ENCODE peak calls at places on chromosomes 3 and 15, in five cellular contexts. H is HEK293T, K is HepG2, O is SK-N-SH, V is K562. J is an unnamed sample.

GRCh38 chr3:50563867-50564266 is 3.7 kb downstream of the C3orf18 start:
- DNase-seq in K (no peak), O (no peak), H (no peak), V (no peak), J (no peak)

GRCh38 chr15:35980719-35981118 is 434.8 kb upstream of the DPH6 start:
- DNase-seq in V (no peak), O (no peak), K (no peak), H (no peak), J (no peak)

GRCh38 chr15:64092075-64092820 is 1.4 kb downstream of the CIAO2A start:
- DNase-seq in H (no peak), V (peak; percentile 30), O (no peak), K (peak; percentile 50), J (no peak)

GRCh38 chr15:48981941-48982340 is 18.2 kb upstream of the SHC4 start:
- DNase-seq in H (no peak), K (no peak), V (no peak), O (no peak), J (no peak)

GRCh38 chr15:99925661-99926461 is 192.6 kb upstream of the LYSMD4 start:
- DNase-seq in O (peak; percentile 58), K (no peak), H (no peak), V (peak; percentile 35), J (no peak)

GRCh38 chr15:43958894-43959330 is 132.1 kb downstream of the WDR76 start:
- DNase-seq in V (no peak), H (no peak), K (no peak), O (no peak), J (no peak)

GRCh38 chr3:177751770-177752169 is 554.5 kb upstream of the TBL1XR1 start:
- DNase-seq in O (no peak), K (no peak), V (no peak), H (no peak), J (no peak)

GRCh38 chr3:99128740-99129505 is 227.4 kb upstream of the DCBLD2 start:
- DNase-seq in H (no peak), O (no peak), K (no peak), V (no peak), J (no peak)

GRCh38 chr3:24520941-24521305 is 26.3 kb upstream of the THRB start:
- DNase-seq in O (no peak), V (no peak), H (no peak), K (peak; percentile 16), J (no peak)

GRCh38 chr15:92118162-92118935 is 264.8 kb downstream of the SLCO3A1 start:
- DNase-seq in H (no peak), O (no peak), V (no peak), K (no peak), J (no peak)

GRCh38 chr15:75063338-75063737 is 39.9 kb downstream of the PPCDC start:
- DNase-seq in K (no peak), H (no peak), V (no peak), O (no peak), J (no peak)

GRCh38 chr3:108590443-108590842 is 921 bp downstream of the DZIP3 start:
- DNase-seq in K (peak; percentile 1), H (peak; percentile 5), O (peak; percentile 2), V (peak; percentile 7), J (no peak)

GRCh38 chr3:155835341-155836071 is 18.7 kb downstream of the SLC33A1 start:
- DNase-seq in H (no peak), V (no peak), O (no peak), K (no peak), J (no peak)

GRCh38 chr3:100635273-100635701 is 25.9 kb downstream of the ADGRG7 start:
- DNase-seq in K (peak; percentile 43), V (no peak), H (no peak), O (no peak), J (no peak)

GRCh38 chr3:15102256-15102655 is 3.3 kb upstream of the RBSN start:
- DNase-seq in O (no peak), V (no peak), K (no peak), H (no peak), J (no peak)

GRCh38 chr3:15098503-15099363 is at the start of gene RBSN:
- DNase-seq in V (peak; percentile 96), H (peak; percentile 92), O (peak; percentile 94), K (peak; percentile 88), J (peak; percentile 75)

GRCh38 chr3:15107075-15107947 is 8.4 kb upstream of the RBSN start:
- DNase-seq in V (no peak), H (no peak), K (peak; percentile 78), O (no peak), J (no peak)

GRCh38 chr3:15099364-15100098 is 583 bp upstream of the RBSN start:
- DNase-seq in K (no peak), H (no peak), V (peak; percentile 20), O (peak; percentile 47), J (no peak)

DNA sequence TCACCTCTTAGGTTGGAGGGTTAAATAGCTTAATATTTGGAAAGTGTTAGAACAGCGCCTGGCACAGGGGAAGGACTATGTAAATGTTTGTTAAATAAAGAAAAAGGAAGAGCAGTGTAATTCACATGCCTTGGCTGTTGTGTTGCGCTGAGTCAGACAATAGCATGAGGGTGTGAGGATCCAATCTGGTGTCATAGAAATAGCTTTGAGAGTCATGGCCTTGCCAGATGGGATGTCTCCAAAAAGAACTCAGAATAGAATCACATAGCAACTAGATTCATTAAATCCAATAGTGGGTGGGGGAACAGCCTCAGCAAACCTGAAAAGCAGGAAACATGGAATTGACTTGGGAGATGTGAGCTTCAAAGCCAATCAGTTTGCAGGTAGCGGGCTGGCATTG is 3.9 kb upstream of the RBSN start:
- DNase-seq in V (no peak), K (no peak), H (no peak), O (no peak), J (no peak)
- TF ChIP-seq FOXM1 in V (no peak), K (no peak), H (no peak), O (no peak), J (no peak)

GRCh38 chr15:51128701-51129100 is 34.0 kb upstream of the TNFAIP8L3 start:
- DNase-seq in H (no peak), V (no peak), K (no peak), O (no peak), J (no peak)

GRCh38 chr15:51131596-51132290 is 37.0 kb upstream of the TNFAIP8L3 start:
- DNase-seq in H (no peak), V (no peak), O (no peak), K (peak; percentile 25), J (no peak)

GRCh38 chr15:51130344-51130743 is 35.6 kb upstream of the TNFAIP8L3 start:
- DNase-seq in H (no peak), O (no peak), K (no peak), V (no peak), J (no peak)

GRCh38 chr15:51126842-51127241 is 32.1 kb upstream of the TNFAIP8L3 start:
- DNase-seq in V (no peak), H (no peak), K (no peak), O (no peak), J (no peak)

GRCh38 chr15:51129513-51130197 is 34.9 kb upstream of the TNFAIP8L3 start:
- DNase-seq in V (no peak), O (no peak), H (no peak), K (no peak), J (no peak)
- TF ChIP-seq FOXM1 in V (no peak), O (no peak), H (no peak), K (no peak), J (no peak)

GRCh38 chr3:195137638-195138588 is 133.0 kb downstream of the XXYLT1 start:
- DNase-seq in K (no peak), O (no peak), H (no peak), V (no peak), J (no peak)
- TF ChIP-seq FOXM1 in K (no peak), O (no peak), H (no peak), V (no peak), J (no peak)

GRCh38 chr3:122859021-122859805 is 64.3 kb downstream of the SLC49A4 start:
- DNase-seq in V (no peak), H (no peak), K (no peak), O (no peak), J (no peak)

GRCh38 chr3:122858373-122858772 is 63.5 kb downstream of the SLC49A4 start:
- DNase-seq in O (peak; percentile 17), H (no peak), K (peak; percentile 12), V (no peak), J (no peak)

GRCh38 chr3:122857019-122857418 is 62.1 kb downstream of the SLC49A4 start:
- DNase-seq in H (no peak), K (no peak), V (no peak), O (no peak), J (no peak)
- TF ChIP-seq FOXM1 in H (no peak), K (no peak), V (no peak), O (no peak), J (no peak)

DNA sequence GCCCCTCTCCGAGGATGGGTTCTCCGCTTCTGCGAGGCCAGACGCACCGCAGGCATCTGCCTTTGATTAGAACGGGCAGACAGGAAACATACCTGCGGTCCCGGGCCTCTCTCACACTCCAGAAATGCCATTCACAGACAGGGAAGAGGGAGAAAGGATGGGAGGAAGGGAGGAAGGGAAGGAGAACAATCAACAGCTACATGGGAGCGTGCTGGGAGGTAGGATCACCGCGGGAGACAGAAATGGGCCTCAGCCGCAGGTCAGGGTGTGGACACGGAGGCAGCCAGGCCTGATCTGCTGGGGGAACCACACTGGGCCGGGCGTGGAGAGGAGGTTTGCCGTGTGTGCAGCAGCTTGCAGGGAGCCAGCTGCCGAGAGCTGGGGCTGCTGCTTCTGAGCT is 90.7 kb upstream of the RGMA start:
- DNase-seq in O (peak; percentile 54), H (no peak), K (no peak), V (no peak), J (no peak)
- TF ChIP-seq FOXM1 in O (no peak), H (no peak), K (no peak), V (no peak), J (no peak)

DNA sequence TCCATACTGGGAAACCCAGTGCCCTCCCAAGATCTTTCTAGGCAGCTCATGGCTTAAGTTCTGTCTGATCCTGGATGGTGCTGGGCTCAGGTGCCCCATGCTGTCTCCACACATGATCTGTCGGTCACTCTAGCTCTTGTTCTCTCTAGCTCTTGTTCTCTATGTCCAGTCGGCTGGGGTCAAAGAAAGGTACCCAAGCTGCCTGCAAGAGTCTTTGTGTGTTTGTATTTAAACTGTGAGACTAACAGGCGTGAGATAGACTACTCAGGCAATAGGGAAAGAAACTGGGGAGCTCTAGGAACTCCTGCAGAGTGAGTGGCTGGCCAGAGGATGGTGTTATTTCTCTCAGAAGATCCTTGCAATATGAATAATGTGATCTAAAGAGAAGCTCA is 40.2 kb downstream of the GPR156 start:
- DNase-seq in H (no peak), V (no peak), K (no peak), O (no peak), J (no peak)
- TF ChIP-seq FOXM1 in H (no peak), V (no peak), K (no peak), O (no peak), J (no peak)

GRCh38 chr3:45817788-45818523 is 21.6 kb upstream of the SLC6A20 start:
- DNase-seq in V (no peak), K (no peak), H (no peak), O (no peak), J (no peak)
- TF ChIP-seq FOXM1 in V (no peak), K (no peak), H (no peak), O (peak; percentile 45), J (no peak)